ENCODE peak calls at places on chromosomes 13 and 19, in six cellular contexts. L is GM12891, W is K562, T is H1, K is HepG2, F is GM12878. E is an unnamed sample.

GRCh38 chr13:99768986-99769385 is 202.6 kb downstream of the ZIC5 start:
- DNase-seq in L (no peak), K (no peak), T (no peak), W (no peak), F (no peak), E (no peak)

GRCh38 chr13:21546372-21546771 is 57.6 kb downstream of the MICU2 start:
- DNase-seq in L (no peak), F (no peak), T (no peak), W (no peak), K (no peak), E (no peak)

GRCh38 chr13:68176486-68176885 is 946.4 kb upstream of the PCDH9 start:
- DNase-seq in L (no peak), K (no peak), T (no peak), F (no peak), W (no peak), E (no peak)

GRCh38 chr13:80572867-80573266 is 231.9 kb upstream of the SPRY2 start:
- DNase-seq in L (no peak), T (no peak), K (no peak), W (no peak), F (no peak), E (no peak)

GRCh38 chr19:29098863-29099481 is 114.0 kb downstream of the UQCRFS1 start:
- DNase-seq in W (peak), L (no peak), K (no peak), F (no peak), T (no peak), E (no peak)

GRCh38 chr19:609001-609340 is 19.3 kb downstream of the HCN2 start:
- DNase-seq in L (no peak), T (no peak), W (no peak), F (no peak), K (no peak), E (no peak)

GRCh38 chr19:54129617-54129996 is 8.0 kb upstream of the CNOT3 start:
- DNase-seq in L (no peak), F (no peak), T (no peak), W (no peak), K (no peak), E (no peak)

GRCh38 chr13:45015300-45015699 is 26.0 kb downstream of the GPALPP1 start:
- DNase-seq in F (no peak), T (no peak), K (no peak), L (no peak), W (no peak), E (no peak)

GRCh38 chr19:52270266-52270885 is 989 bp downstream of the ZNF766 start:
- DNase-seq in F (no peak), T (no peak), L (peak), K (no peak), W (peak), E (peak)

GRCh38 chr13:112955271-112955937 is 13.6 kb upstream of the MCF2L start:
- DNase-seq in L (no peak), F (no peak), W (no peak), K (no peak), T (no peak), E (no peak)

GRCh38 chr19:44747739-44748425 is 626 bp upstream of the BCL3 start:
- DNase-seq in F (no peak), T (no peak), L (no peak), W (no peak), K (peak), E (no peak)

GRCh38 chr19:45074744-45075143 is 1.5 kb downstream of the ZNF296 start:
- DNase-seq in F (no peak), L (no peak), T (no peak), K (no peak), W (no peak), E (no peak)

GRCh38 chr19:12789098-12789903 is 2.0 kb upstream of the JUNB start:
- DNase-seq in W (no peak), K (no peak), L (no peak), F (no peak), T (no peak), E (no peak)

GRCh38 chr13:36945078-36945477 is 25.0 kb upstream of the SMAD9 start:
- DNase-seq in L (no peak), W (no peak), F (no peak), T (no peak), K (no peak), E (no peak)

GRCh38 chr13:21221268-21221667 is 44.8 kb downstream of the MRPL57 start:
- DNase-seq in W (no peak), L (no peak), F (no peak), K (no peak), T (no peak), E (no peak)

GRCh38 chr19:29872224-29872731 is 60.5 kb downstream of the CCNE1 start:
- DNase-seq in T (no peak), L (no peak), W (peak), F (no peak), K (no peak), E (no peak)

GRCh38 chr19:17220207-17220758 is 5.1 kb downstream of the USE1 start:
- DNase-seq in L (no peak), F (no peak), T (no peak), W (peak), K (no peak), E (no peak)

GRCh38 chr13:75480691-75481175 is 1.2 kb downstream of the TBC1D4 start:
- DNase-seq in W (peak), F (no peak), T (no peak), L (peak), K (peak), E (no peak)

GRCh38 chr19:18660051-18660910 is 23.2 kb upstream of the CRTC1 start:
- DNase-seq in T (no peak), L (no peak), W (peak), K (no peak), F (no peak), E (no peak)

GRCh38 chr13:80508031-80508430 is 167.1 kb upstream of the SPRY2 start:
- DNase-seq in W (no peak), T (no peak), L (no peak), K (no peak), F (no peak), E (no peak)

GRCh38 chr19:18306903-18307681 is 15.8 kb downstream of the LSM4 start:
- DNase-seq in F (no peak), T (no peak), L (no peak), K (no peak), W (no peak), E (no peak)

GRCh38 chr13:43408274-43408673 is 378.5 kb downstream of the ENOX1 start:
- DNase-seq in T (no peak), K (no peak), W (no peak), F (no peak), L (no peak), E (no peak)

GRCh38 chr19:1244693-1245451 is 3.3 kb downstream of the ATP5F1D start:
- DNase-seq in L (no peak), F (no peak), T (no peak), K (peak), W (no peak), E (no peak)

GRCh38 chr13:110047511-110047910 is 259.4 kb downstream of the COL4A1 start:
- DNase-seq in F (no peak), T (no peak), W (no peak), K (no peak), L (no peak), E (no peak)

GRCh38 chr13:94480672-94481145 is 1.2 kb upstream of the DCT start:
- DNase-seq in T (no peak), F (no peak), K (no peak), W (no peak), L (no peak), E (no peak)

GRCh38 chr13:43054803-43055802 is 31.7 kb downstream of the DNAJC15 start:
- DNase-seq in W (no peak), L (no peak), K (peak), T (no peak), F (no peak), E (no peak)

GRCh38 chr19:34241513-34242337 is 12.6 kb upstream of the GARRE1 start:
- DNase-seq in W (peak), L (no peak), F (no peak), T (peak), K (peak), E (no peak)

GRCh38 chr13:93861818-93862217 is 617.7 kb downstream of the DCT start:
- DNase-seq in L (no peak), F (no peak), K (no peak), W (no peak), T (no peak), E (no peak)

GRCh38 chr19:862529-863304 is 3.3 kb downstream of the CFD start:
- DNase-seq in L (no peak), T (peak), K (no peak), F (peak), W (peak), E (peak)

GRCh38 chr19:41861098-41861768 is 1.2 kb downstream of the RPS19 start:
- DNase-seq in L (no peak), T (no peak), K (no peak), W (no peak), F (no peak), E (no peak)

GRCh38 chr13:111361046-111361872 is 40.8 kb downstream of the TEX29 start:
- DNase-seq in L (no peak), F (no peak), W (no peak), K (no peak), T (no peak), E (no peak)

GRCh38 chr13:113649212-113649611 is 8.8 kb downstream of the ATP4B start:
- DNase-seq in K (no peak), W (no peak), T (no peak), L (no peak), F (no peak), E (no peak)

GRCh38 chr19:4730740-4731171 is 7.1 kb upstream of the DPP9 start:
- DNase-seq in K (no peak), T (no peak), F (no peak), L (no peak), W (peak), E (no peak)

GRCh38 chr19:2805991-2806649 is 13.5 kb upstream of the ZNF554 start:
- DNase-seq in L (peak), F (no peak), T (no peak), W (no peak), K (no peak), E (no peak)

GRCh38 chr13:104004572-104004971 is 938.4 kb upstream of the SLC10A2 start:
- DNase-seq in K (no peak), W (no peak), T (no peak), F (no peak), L (no peak), E (no peak)
- TF ChIP-seq TAF1 in K (no peak), W (no peak), T (no peak), F (no peak), L (no peak), E (no peak)

DNA sequence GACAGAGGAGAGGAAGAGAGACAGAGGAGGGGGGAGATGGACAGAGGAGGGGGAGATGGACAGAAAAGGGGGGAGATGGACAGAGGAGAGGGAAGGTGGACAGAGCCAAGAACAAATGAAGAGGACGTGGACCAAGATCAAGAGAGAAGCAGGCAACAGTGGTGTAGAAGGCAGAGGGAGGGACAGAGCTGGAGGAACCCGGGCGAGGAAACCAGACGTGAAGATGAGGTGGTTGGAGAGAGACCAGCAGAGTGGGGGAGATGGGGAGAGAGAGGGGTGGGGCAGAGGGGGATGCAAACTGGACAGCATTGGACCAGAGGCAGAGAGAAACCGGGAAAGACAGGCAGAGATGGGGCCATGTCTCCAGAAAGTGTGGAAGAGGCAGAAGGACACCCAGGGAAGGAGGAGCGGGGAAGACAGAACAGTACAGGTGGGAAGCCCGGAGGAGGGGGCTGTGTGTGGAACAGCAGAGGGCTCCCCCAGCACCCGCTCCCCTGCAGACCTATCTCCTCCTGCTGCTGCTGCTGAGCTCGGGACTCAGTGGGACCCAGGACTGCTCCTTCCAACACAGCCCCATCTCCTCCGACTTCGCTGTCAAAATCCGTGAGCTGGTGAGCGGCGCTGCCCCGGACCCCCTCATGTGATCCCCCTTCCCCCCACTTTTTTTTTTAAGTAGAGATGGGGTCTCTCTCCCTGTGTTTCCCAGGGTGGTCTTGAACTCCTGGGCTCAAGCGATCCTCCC is 1.3 kb downstream of the FLT3LG start:
- DNase-seq in L (no peak), T (no peak), F (no peak), K (no peak), W (no peak), E (no peak)
- TF ChIP-seq POLR2A in L (no peak), T (no peak), F (no peak), K (no peak), W (no peak), E (no peak)

GRCh38 chr13:106597759-106598395 is 29.9 kb upstream of the ARGLU1 start:
- DNase-seq in L (no peak), W (no peak), F (no peak), T (no peak), K (no peak), E (no peak)

GRCh38 chr13:106603568-106603967 is 35.6 kb upstream of the ARGLU1 start:
- DNase-seq in K (no peak), F (no peak), T (no peak), L (no peak), W (no peak), E (no peak)

GRCh38 chr13:106597190-106597589 is 29.3 kb upstream of the ARGLU1 start:
- DNase-seq in L (no peak), W (no peak), F (no peak), T (no peak), K (no peak), E (no peak)

GRCh38 chr13:106602178-106602577 is 34.2 kb upstream of the ARGLU1 start:
- DNase-seq in F (no peak), T (no peak), K (no peak), W (no peak), L (no peak), E (no peak)

DNA sequence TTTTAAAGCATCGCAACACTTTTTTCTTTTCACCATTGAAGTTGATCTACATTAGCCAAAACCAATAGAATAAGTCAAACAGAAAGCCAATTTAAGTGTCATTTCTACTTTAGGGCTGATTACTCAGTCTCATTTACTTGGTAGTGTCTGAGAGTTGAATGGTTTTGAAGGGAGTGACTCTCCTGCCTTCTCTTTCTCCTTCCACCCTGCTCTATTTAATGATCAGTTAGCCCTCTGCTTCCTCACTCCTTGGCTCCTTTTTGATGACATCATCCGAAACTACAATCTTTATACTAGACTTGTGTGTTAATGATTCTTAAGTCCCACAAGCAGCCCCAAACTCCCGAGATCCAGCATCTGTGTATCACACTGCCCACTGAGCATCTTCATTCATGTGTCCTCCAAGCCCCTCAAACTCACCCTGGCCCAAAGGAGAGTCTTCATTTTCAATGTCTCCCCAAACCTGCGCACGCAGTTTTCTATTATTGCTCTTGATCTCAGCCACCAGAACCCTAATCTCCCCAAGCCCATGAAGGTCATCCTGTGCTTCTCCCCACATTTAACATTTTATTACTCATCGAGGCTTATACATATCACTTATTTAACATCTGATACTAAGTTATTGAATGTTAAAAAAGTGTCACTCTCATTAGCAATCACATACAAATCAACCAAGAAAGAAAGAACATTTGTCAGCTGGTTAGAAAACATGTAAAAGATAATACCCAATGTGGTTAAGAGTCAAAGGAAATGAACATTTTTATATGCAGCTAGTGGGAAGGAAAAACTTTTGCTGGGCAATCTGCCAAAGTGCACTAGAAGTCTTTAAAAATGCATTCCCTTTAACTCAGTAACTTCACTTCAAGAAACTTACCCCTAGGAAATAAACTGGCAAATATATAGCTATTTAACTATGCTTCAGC is 32.2 kb upstream of the ARGLU1 start:
- DNase-seq in F (no peak), W (no peak), L (no peak), K (no peak), T (no peak), E (no peak)
- TF ChIP-seq TAF1 in F (no peak), W (no peak), L (no peak), K (no peak), T (no peak), E (no peak)

GRCh38 chr13:50123862-50124535 is 108.8 kb downstream of the KCNRG start:
- DNase-seq in F (no peak), W (no peak), L (peak), K (peak), T (peak), E (peak)
- TF ChIP-seq POLR2A in F (peak), W (peak), L (no peak), K (peak), T (no peak), E (peak)

GRCh38 chr13:51807041-51807440 is 3.1 kb upstream of the DHRS12 start:
- DNase-seq in T (no peak), L (no peak), W (no peak), K (no peak), F (no peak), E (no peak)
- TF ChIP-seq TAF1 in T (no peak), L (no peak), W (no peak), K (no peak), F (no peak), E (no peak)

GRCh38 chr13:24075137-24075975 is 85.2 kb upstream of the SPATA13 start:
- DNase-seq in F (no peak), W (no peak), T (no peak), K (peak), L (no peak), E (no peak)

GRCh38 chr13:24073657-24074056 is 86.9 kb upstream of the SPATA13 start:
- DNase-seq in F (no peak), K (no peak), L (no peak), W (no peak), T (no peak), E (no peak)

GRCh38 chr13:24076124-24076523 is 84.4 kb upstream of the SPATA13 start:
- DNase-seq in K (peak), W (no peak), L (no peak), T (no peak), F (no peak), E (no peak)

GRCh38 chr13:24076636-24077035 is 83.9 kb upstream of the SPATA13 start:
- DNase-seq in T (no peak), L (no peak), F (no peak), K (no peak), W (no peak), E (no peak)

DNA sequence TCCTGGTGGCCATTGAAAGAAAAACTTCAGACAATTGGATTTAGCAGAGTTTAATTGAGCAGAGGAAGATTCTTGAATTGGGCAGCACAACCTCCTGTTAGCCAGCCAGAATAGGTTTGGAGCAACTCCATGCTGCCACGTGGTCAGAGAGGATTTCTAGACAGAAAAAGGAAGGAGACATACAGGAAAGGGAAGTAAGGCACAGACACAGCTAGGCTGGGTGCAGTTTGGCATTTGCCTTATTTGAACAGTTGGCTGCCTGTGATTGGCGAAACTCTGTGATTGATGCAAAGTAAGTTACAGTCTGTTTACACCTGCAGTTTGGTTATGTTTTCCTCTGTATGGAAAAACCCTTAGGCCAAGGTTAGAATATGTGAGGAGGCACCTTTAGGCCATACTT is 85.8 kb upstream of the SPATA13 start:
- DNase-seq in W (no peak), T (no peak), L (no peak), K (no peak), F (no peak), E (no peak)
- TF ChIP-seq POLR2A in W (no peak), T (no peak), L (no peak), K (no peak), F (no peak), E (no peak)

GRCh38 chr13:71864094-71864980 is 2.7 kb downstream of the DACH1 start:
- DNase-seq in K (no peak), F (no peak), L (no peak), T (no peak), W (no peak), E (no peak)
- TF ChIP-seq TAF1 in K (no peak), F (no peak), L (no peak), T (no peak), W (no peak), E (no peak)